ENCODE peak calls at places on chromosomes 7 and 10, in ten cellular contexts. M, J, D, I, H, U, F, G, P and A are unnamed samples.

GRCh38 chr10:97140887-97141745 is 44.6 kb downstream of the SLIT1 start:
- DNase-seq in U (no peak), M (no peak), P (no peak), F (no peak), H (no peak), I (peak), D (no peak), J (no peak), G (peak), A (no peak)

GRCh38 chr10:73478636-73479035 is 17.2 kb downstream of the PPP3CB start:
- DNase-seq in J (no peak), D (no peak), G (peak), M (no peak), H (peak), F (no peak), I (peak), U (no peak), P (no peak), A (no peak)

GRCh38 chr10:62166331-62167154 is 102.1 kb downstream of the RTKN2 start:
- DNase-seq in P (no peak), U (peak), I (peak), J (peak), G (peak), F (peak), D (peak), M (no peak), H (peak), A (no peak)

GRCh38 chr7:151804756-151805503 is 72.0 kb downstream of the PRKAG2 start:
- DNase-seq in J (no peak), G (no peak), I (no peak), M (peak), D (no peak), F (no peak), H (no peak), U (no peak), P (no peak), A (no peak)

GRCh38 chr10:26987851-26988250 is 112.4 kb downstream of the ANKRD26 start:
- DNase-seq in P (no peak), J (no peak), I (no peak), D (no peak), G (no peak), H (no peak), F (no peak), U (no peak), M (no peak), A (no peak)

GRCh38 chr7:155363146-155363539 is 65.5 kb downstream of the INSIG1 start:
- DNase-seq in I (no peak), J (no peak), U (no peak), H (no peak), G (no peak), M (peak), P (no peak), D (no peak), F (no peak), A (no peak)

GRCh38 chr10:60819271-60819670 is 41.0 kb downstream of the CDK1 start:
- DNase-seq in M (no peak), J (no peak), H (no peak), D (no peak), U (no peak), F (no peak), P (no peak), G (no peak), I (no peak), A (no peak)

GRCh38 chr10:78916227-78916626 is 152.5 kb upstream of the ZMIZ1 start:
- DNase-seq in G (no peak), F (no peak), M (peak), J (no peak), I (no peak), H (no peak), U (no peak), P (no peak), D (no peak), A (no peak)

GRCh38 chr10:43693602-43694001 is 44.9 kb upstream of the ZNF32 start:
- DNase-seq in I (no peak), H (no peak), G (no peak), F (no peak), P (no peak), D (no peak), J (no peak), U (peak), M (no peak), A (no peak)

GRCh38 chr7:1562126-1562525 is 6.1 kb upstream of the TMEM184A start:
- DNase-seq in P (no peak), H (no peak), M (no peak), G (no peak), U (no peak), I (no peak), J (no peak), F (no peak), D (no peak), A (no peak)

GRCh38 chr10:59580257-59580863 is 129.3 kb downstream of the SLC16A9 start:
- DNase-seq in F (peak), U (no peak), D (no peak), J (no peak), H (no peak), I (peak), G (no peak), M (no peak), P (peak), A (no peak)

GRCh38 chr10:73759512-73760115 is 15.4 kb downstream of the SEC24C start:
- DNase-seq in H (no peak), F (no peak), G (no peak), D (peak), M (no peak), J (no peak), I (no peak), U (no peak), P (no peak), A (peak)

GRCh38 chr10:132572545-132572937 is 35.0 kb downstream of the INPP5A start:
- DNase-seq in J (no peak), G (no peak), F (peak), M (peak), I (no peak), U (no peak), D (no peak), H (no peak), P (no peak), A (no peak)

GRCh38 chr7:99268361-99268908 is 4.2 kb upstream of the MYH16 start:
- DNase-seq in I (no peak), P (no peak), M (no peak), G (no peak), U (no peak), D (no peak), J (no peak), F (no peak), H (no peak), A (no peak)

GRCh38 chr10:26355241-26355640 is 82.9 kb upstream of the APBB1IP start:
- DNase-seq in U (no peak), M (no peak), J (no peak), G (no peak), H (no peak), P (no peak), I (no peak), D (no peak), F (no peak), A (no peak)

GRCh38 chr10:82826132-82826531 is 951.1 kb downstream of the NRG3 start:
- DNase-seq in D (no peak), M (no peak), F (peak), G (no peak), J (no peak), P (peak), I (no peak), U (peak), H (no peak), A (no peak)

GRCh38 chr7:20217193-20217948 is at the start of gene MACC1:
- DNase-seq in J (no peak), D (peak), M (no peak), I (peak), G (peak), H (peak), P (peak), U (no peak), F (no peak), A (peak)

GRCh38 chr7:27840314-27840713 is 100.4 kb downstream of the TAX1BP1 start:
- DNase-seq in P (no peak), D (no peak), G (no peak), F (no peak), I (no peak), H (no peak), J (no peak), U (no peak), M (no peak), A (peak)

GRCh38 chr10:121169406-121169805 is 318.2 kb downstream of the WDR11 start:
- DNase-seq in F (no peak), M (no peak), D (no peak), P (no peak), H (no peak), I (no peak), U (no peak), G (no peak), J (no peak), A (no peak)

GRCh38 chr7:157990878-157991250 is 596.8 kb downstream of the PTPRN2 start:
- DNase-seq in H (no peak), D (no peak), M (no peak), P (no peak), I (no peak), G (no peak), J (no peak), U (no peak), F (no peak), A (no peak)

GRCh38 chr7:41732279-41733062 is 29.6 kb upstream of the INHBA start:
- DNase-seq in M (no peak), I (no peak), F (peak), H (no peak), D (no peak), U (no peak), G (no peak), P (peak), J (no peak), A (no peak)
- TF ChIP-seq CTCF in M (peak), I (peak), F (peak), H (no peak), D (peak), U (peak), G (peak), P (peak), J (peak), A (peak)

GRCh38 chr7:84100866-84101265 is 93.7 kb downstream of the SEMA3A start:
- DNase-seq in J (no peak), M (no peak), G (no peak), F (peak), D (no peak), I (no peak), P (peak), U (no peak), H (no peak), A (no peak)
- TF ChIP-seq CTCF in J (no peak), M (peak), G (no peak), F (peak), D (no peak), I (no peak), P (no peak), U (no peak), H (no peak), A (no peak)

GRCh38 chr7:116671681-116672595 is at the start of gene MET:
- DNase-seq in I (peak), F (peak), U (peak), P (peak), J (peak), M (peak), G (peak), D (peak), H (peak), A (peak)
- TF ChIP-seq CTCF in I (peak), F (peak), U (peak), P (peak), J (peak), M (peak), G (peak), D (peak), H (peak), A (no peak)

GRCh38 chr10:11697718-11698527 is 44.3 kb upstream of the ECHDC3 start:
- DNase-seq in F (no peak), J (no peak), D (no peak), P (no peak), U (no peak), G (no peak), H (no peak), I (peak), M (no peak), A (peak)
- TF ChIP-seq CTCF in F (no peak), J (no peak), D (no peak), P (no peak), U (peak), G (peak), H (peak), I (peak), M (no peak), A (no peak)